ENCODE peak calls at places on chromosomes 2 and 18, in eight cellular contexts. Q, Z, G, J, H, E, K and Y are unnamed samples.

GRCh38 chr2:204533629-204534370 is 11.5 kb upstream of the PARD3B start:
- DNase-seq in Z (peak), G (no peak), H (no peak), Q (no peak), K (no peak), E (no peak), J (peak), Y (no peak)

GRCh38 chr2:164693834-164694233 is 72.6 kb upstream of the GRB14 start:
- DNase-seq in Q (no peak), H (no peak), G (no peak), E (no peak), K (no peak), J (no peak), Z (no peak), Y (no peak)

GRCh38 chr2:165185633-165186032 is 18.2 kb downstream of the SCN3A start:
- DNase-seq in Q (no peak), G (no peak), H (no peak), E (no peak), J (no peak), K (no peak), Z (no peak), Y (no peak)

GRCh38 chr2:3572620-3573019 is 2.4 kb upstream of the RPS7 start:
- DNase-seq in J (no peak), E (no peak), Q (no peak), H (no peak), G (no peak), K (no peak), Z (no peak), Y (no peak)

GRCh38 chr2:97961534-97961933 is 34.2 kb downstream of the TMEM131 start:
- DNase-seq in E (no peak), Q (no peak), H (no peak), K (no peak), G (no peak), J (no peak), Z (no peak), Y (no peak)

GRCh38 chr2:174667461-174667860 is 69.9 kb upstream of the WIPF1 start:
- DNase-seq in E (no peak), Z (no peak), H (no peak), J (no peak), Q (no peak), G (no peak), K (no peak), Y (no peak)

GRCh38 chr18:49747876-49748275 is 65.5 kb downstream of the ACAA2 start:
- DNase-seq in H (no peak), G (peak), K (no peak), Z (no peak), J (no peak), Q (no peak), E (no peak), Y (no peak)

GRCh38 chr2:47072018-47072691 is 83.0 kb downstream of the STPG4 start:
- DNase-seq in J (peak), G (peak), Q (no peak), K (peak), Z (peak), H (peak), E (peak), Y (no peak)

GRCh38 chr2:38794235-38794946 is 16.4 kb downstream of the GEMIN6 start:
- DNase-seq in H (no peak), Q (no peak), Z (no peak), J (no peak), E (no peak), G (no peak), K (no peak), Y (no peak)

GRCh38 chr2:71789556-71790219 is 336.3 kb downstream of the DYSF start:
- DNase-seq in J (peak), E (no peak), H (peak), K (no peak), Q (no peak), Z (no peak), G (peak), Y (peak)
- TF ChIP-seq CTCF in J (peak), E (no peak), H (no peak), K (no peak), Q (no peak), Z (peak), G (no peak), Y (no peak)

GRCh38 chr2:73897934-73898333 is 5.1 kb downstream of the ACTG2 start:
- DNase-seq in J (no peak), K (no peak), H (no peak), E (no peak), Z (no peak), Q (no peak), G (no peak), Y (peak)
- TF ChIP-seq CTCF in J (no peak), K (no peak), H (no peak), E (no peak), Z (no peak), Q (no peak), G (no peak), Y (no peak)

GRCh38 chr18:77407733-77408132 is 158.1 kb downstream of the GALR1 start:
- DNase-seq in Q (no peak), E (no peak), H (no peak), Z (no peak), G (no peak), J (no peak), K (no peak), Y (no peak)
- TF ChIP-seq CTCF in Q (no peak), E (no peak), H (no peak), Z (no peak), G (no peak), J (no peak), K (no peak), Y (no peak)

DNA sequence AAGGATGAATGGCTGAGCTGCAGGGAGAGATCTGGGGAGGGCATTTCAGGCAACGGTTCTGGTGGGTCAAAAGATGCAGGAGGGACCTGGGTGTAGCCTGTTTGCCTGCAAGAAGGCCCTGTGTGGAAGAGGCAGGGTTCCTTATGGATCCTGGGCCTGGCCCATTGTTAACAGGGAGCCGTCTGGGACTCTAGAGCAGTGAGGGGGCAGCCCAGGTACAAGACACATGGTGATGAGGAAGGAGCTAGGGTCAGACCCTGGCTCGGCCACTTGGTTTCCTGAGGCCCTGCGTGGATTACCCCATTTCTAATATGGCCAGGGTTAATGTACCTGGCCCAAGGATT is 124.9 kb downstream of the GLI2 start:
- DNase-seq in E (no peak), Q (no peak), H (peak), J (no peak), K (no peak), G (no peak), Z (no peak), Y (no peak)
- TF ChIP-seq CTCF in E (no peak), Q (no peak), H (no peak), J (no peak), K (no peak), G (no peak), Z (no peak), Y (no peak)

DNA sequence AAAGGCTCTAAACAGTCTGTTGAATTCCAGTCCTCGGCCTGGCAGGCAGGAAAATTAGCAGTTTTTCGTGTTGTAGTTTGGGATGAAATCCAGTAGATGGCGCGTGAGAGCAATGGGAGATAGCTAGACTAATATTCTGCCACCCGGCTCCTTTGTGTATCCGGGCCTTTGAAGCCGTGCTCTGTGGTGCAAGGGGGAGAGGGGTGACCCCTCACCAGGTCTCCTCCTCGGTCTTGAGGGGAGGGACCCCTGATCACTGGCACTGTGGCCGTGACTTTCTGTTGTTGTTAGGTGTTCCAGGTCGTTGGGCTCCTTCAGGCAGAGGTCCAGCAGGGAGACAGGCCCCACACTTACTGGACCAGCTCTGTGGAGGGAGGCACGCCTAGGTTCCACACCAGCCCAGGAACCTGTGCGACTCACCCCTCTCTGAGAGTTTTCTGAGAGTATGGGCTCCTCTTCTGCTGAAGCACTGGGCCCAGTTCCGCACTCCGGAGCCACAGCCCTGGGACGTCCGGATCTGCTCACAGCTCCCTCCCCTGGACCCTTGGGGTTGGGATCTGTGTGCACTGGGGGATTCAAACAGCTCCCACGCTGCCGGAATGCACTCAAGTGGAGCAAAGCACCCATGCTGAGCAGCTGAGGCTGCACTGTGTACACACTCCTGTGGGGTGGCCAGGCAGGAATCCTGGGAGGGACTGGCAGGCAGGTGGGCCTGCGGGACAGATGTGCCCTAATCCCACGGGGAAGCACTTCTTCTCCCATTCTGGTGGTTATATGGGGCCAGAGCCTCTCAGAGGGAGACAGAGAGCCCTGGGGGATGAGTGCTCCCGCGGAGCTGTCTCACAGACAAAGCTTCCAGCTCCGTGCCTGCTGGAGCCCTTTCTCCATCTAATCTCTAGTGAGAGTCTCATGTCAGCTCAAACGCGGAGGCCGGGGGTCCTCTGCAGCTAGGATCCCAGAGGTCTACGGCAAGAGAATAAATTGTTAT is 8.8 kb downstream of the GKN2 start:
- DNase-seq in Q (peak), J (peak), G (peak), E (peak), H (no peak), K (no peak), Z (peak), Y (no peak)
- TF ChIP-seq CTCF in Q (peak), J (peak), G (peak), E (peak), H (peak), K (peak), Z (peak), Y (peak)

DNA sequence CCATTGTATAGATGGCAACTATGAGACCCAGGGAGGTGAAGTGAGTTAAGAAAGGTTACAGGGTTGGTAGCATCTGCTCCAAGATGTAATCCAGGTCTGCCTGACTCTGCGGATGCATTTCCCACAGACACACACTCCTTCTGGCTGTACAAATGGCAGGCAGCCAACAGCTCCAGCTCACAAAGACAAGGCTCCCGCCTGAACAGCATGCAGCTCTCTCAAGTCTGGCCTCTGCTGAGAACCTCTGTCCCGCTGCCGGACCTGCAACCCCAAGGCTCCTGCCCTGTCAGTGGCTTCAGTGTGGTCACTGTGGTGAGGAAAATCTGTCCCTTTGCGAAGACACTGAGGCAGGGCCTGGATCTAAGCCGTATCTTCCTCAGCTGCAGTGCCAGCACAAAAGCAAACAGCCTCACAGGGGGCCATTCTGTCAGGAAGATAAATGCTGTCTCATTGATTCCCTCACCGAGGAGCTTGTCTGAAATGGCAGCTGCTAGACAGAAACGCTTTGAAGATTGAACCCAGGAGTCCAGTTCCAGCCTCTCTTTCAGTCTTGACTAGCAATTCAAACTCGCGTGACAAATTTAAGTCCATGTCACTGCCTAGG is 469.3 kb upstream of the MEX3C start:
- DNase-seq in E (no peak), K (no peak), Q (no peak), H (no peak), G (peak), J (peak), Z (no peak), Y (no peak)
- TF ChIP-seq CTCF in E (no peak), K (no peak), Q (no peak), H (no peak), G (no peak), J (no peak), Z (no peak), Y (no peak)

GRCh38 chr2:230680463-230681195 is 32.0 kb upstream of the CAB39 start:
- DNase-seq in Z (peak), E (no peak), Q (no peak), K (no peak), G (no peak), H (no peak), J (no peak), Y (no peak)
- TF ChIP-seq CTCF in Z (no peak), E (no peak), Q (peak), K (no peak), G (no peak), H (no peak), J (no peak), Y (no peak)

GRCh38 chr2:25314514-25315315 is 27.0 kb downstream of the DNMT3A start:
- DNase-seq in J (no peak), Z (peak), E (peak), H (no peak), K (no peak), G (peak), Q (peak), Y (no peak)

GRCh38 chr2:25311866-25312575 is 29.7 kb downstream of the DNMT3A start:
- DNase-seq in E (no peak), G (no peak), Z (no peak), Q (no peak), K (no peak), J (no peak), H (no peak), Y (no peak)

GRCh38 chr2:25313711-25314513 is 27.8 kb downstream of the DNMT3A start:
- DNase-seq in G (no peak), J (no peak), Z (no peak), E (no peak), K (no peak), H (no peak), Q (no peak), Y (no peak)

GRCh38 chr2:25310965-25311865 is 30.5 kb downstream of the DNMT3A start:
- DNase-seq in K (no peak), E (peak), Q (no peak), H (peak), J (no peak), Z (no peak), G (no peak), Y (no peak)

GRCh38 chr2:25312958-25313710 is 28.6 kb downstream of the DNMT3A start:
- DNase-seq in Z (no peak), G (no peak), E (no peak), H (no peak), Q (no peak), J (no peak), K (no peak), Y (no peak)
- TF ChIP-seq CTCF in Z (no peak), G (no peak), E (no peak), H (no peak), Q (no peak), J (no peak), K (no peak), Y (no peak)